ENCODE peak calls at places on chromosome 9, in seven cellular contexts. Z is fibroblast of the aortic adventitia, L is AG09309, V is stomach, G is lower leg skin, B is uterus, O is PC-3. M is an unnamed sample.

GRCh38 chr9:135219676-135220600 is 132.5 kb downstream of the OLFM1 start:
- DNase-seq in O (no peak), B (no peak), V (no peak), Z (no peak), L (no peak), G (no peak), M (peak)

GRCh38 chr9:126682928-126683697 is 69.4 kb downstream of the LMX1B start:
- DNase-seq in G (no peak), B (no peak), L (no peak), Z (no peak), O (no peak), V (no peak), M (no peak)

GRCh38 chr9:136744747-136745146 is 2.0 kb upstream of the LCN10 start:
- DNase-seq in V (no peak), L (no peak), G (no peak), O (no peak), B (no peak), Z (no peak), M (no peak)

GRCh38 chr9:82489579-82489915 is 501.0 kb downstream of the SPATA31D1 start:
- DNase-seq in Z (peak), O (no peak), G (no peak), V (no peak), L (no peak), B (no peak), M (no peak)

GRCh38 chr9:111298831-111299603 is 31.0 kb downstream of the OR2K2 start:
- DNase-seq in Z (peak), V (no peak), L (peak), G (peak), O (peak), B (no peak), M (peak)

GRCh38 chr9:85586684-85587083 is 155.1 kb downstream of the AGTPBP1 start:
- DNase-seq in O (no peak), L (no peak), Z (no peak), V (no peak), B (no peak), G (no peak), M (no peak)

GRCh38 chr9:127912882-127913281 is 4.0 kb downstream of the ST6GALNAC4 start:
- DNase-seq in V (peak), O (peak), G (no peak), L (no peak), Z (no peak), B (no peak), M (peak)

GRCh38 chr9:131366745-131367401 is 27.0 kb upstream of the PRRC2B start:
- DNase-seq in O (peak), L (peak), Z (peak), G (no peak), B (no peak), V (peak), M (peak)

GRCh38 chr9:14866200-14866749 is 44.0 kb downstream of the FREM1 start:
- DNase-seq in O (no peak), V (no peak), L (no peak), B (no peak), G (no peak), Z (no peak), M (no peak)

GRCh38 chr9:84419203-84419602 is 78.6 kb upstream of the SLC28A3 start:
- DNase-seq in O (no peak), L (no peak), V (no peak), G (no peak), B (no peak), Z (no peak), M (no peak)

GRCh38 chr9:94865599-94866456 is 139.3 kb downstream of the AOPEP start:
- DNase-seq in B (peak), L (no peak), O (no peak), G (no peak), V (peak), Z (peak), M (no peak)

GRCh38 chr9:137447722-137448568 is 6.8 kb upstream of the ENTPD8 start:
- DNase-seq in V (no peak), L (no peak), B (peak), O (no peak), G (no peak), Z (no peak), M (peak)

GRCh38 chr9:93268551-93269314 is 84.8 kb downstream of the WNK2 start:
- DNase-seq in L (no peak), V (peak), Z (no peak), G (no peak), O (no peak), B (no peak), M (peak)

GRCh38 chr9:113005777-113006176 is 6.2 kb downstream of the ZNF883 start:
- DNase-seq in O (peak), B (no peak), G (no peak), L (no peak), V (no peak), Z (no peak), M (no peak)

GRCh38 chr9:21412109-21412508 is 3.2 kb downstream of the IFNA8 start:
- DNase-seq in Z (peak), L (no peak), B (no peak), G (no peak), V (no peak), O (no peak), M (no peak)

DNA sequence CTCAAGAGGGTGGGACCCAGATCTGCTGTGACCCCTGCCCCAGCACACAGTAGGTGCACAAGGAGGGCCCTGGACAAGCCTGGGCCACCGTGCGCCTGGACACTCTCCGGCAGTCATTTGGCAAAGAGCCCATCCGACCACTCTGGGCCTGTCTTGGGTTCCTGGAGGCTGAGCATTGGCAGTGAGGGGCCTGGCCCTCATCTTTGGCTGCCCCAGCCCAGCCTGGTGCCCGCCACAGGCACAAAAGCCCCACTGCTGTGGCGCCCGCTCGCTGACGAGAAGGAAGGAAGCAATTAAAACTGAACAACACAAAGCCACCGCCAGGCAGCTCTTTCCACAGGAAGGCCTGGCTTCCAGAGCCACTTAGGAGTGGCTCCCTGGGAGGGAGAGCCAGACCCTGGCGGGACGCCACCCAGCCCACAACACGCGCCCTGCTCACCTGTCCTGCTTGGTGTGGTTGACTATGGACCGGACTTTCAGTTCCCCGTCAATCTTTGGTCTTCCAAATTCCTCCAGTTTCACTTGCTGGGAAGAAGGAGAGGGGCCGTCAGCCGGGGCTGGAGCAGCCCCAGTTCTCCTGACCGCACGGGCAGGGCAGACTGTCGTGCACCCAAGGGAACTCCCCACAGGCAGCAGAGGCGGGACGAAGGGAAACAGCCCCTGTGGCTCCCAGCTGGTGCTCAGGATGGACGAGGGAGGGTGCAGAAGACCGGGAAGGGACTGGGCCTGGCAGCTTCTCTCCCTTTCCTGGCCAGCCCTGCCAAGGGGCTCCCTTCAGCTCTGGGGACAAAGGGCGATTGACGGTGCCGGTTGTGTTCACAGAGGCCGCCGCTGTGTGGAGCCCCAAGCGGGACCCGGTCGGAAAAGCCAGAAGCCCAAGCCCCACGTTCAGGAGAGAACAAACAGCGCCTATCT is 50.9 kb upstream of the SARDH start:
- DNase-seq in O (no peak), Z (no peak), B (peak), V (peak), G (no peak), L (no peak), M (no peak)
- TF ChIP-seq CTCF in O (no peak), Z (no peak), B (no peak), V (no peak), G (no peak), L (no peak), M (no peak)

GRCh38 chr9:7340451-7340850 is 459.1 kb downstream of the DMAC1 start:
- DNase-seq in G (no peak), L (no peak), B (no peak), V (no peak), O (no peak), Z (no peak), M (no peak)

GRCh38 chr9:7342721-7343120 is 456.9 kb downstream of the DMAC1 start:
- DNase-seq in O (no peak), G (no peak), L (no peak), V (no peak), Z (no peak), B (no peak), M (no peak)

GRCh38 chr9:7341571-7341970 is 458.0 kb downstream of the DMAC1 start:
- DNase-seq in Z (no peak), B (no peak), L (no peak), V (no peak), G (no peak), O (no peak), M (no peak)

GRCh38 chr9:7338586-7339281 is 460.8 kb downstream of the DMAC1 start:
- DNase-seq in B (no peak), O (no peak), V (no peak), L (no peak), Z (no peak), G (no peak), M (no peak)

GRCh38 chr9:7342229-7342628 is 457.3 kb downstream of the DMAC1 start:
- DNase-seq in O (no peak), G (no peak), Z (no peak), V (no peak), B (no peak), L (no peak), M (no peak)
- TF ChIP-seq CTCF in O (no peak), G (no peak), Z (no peak), V (no peak), B (no peak), L (peak), M (no peak)

GRCh38 chr9:133505186-133505830 is 19.5 kb downstream of the MYMK start:
- DNase-seq in V (no peak), L (no peak), G (no peak), Z (peak), O (no peak), B (no peak), M (peak)
- TF ChIP-seq CTCF in V (no peak), L (no peak), G (no peak), Z (no peak), O (no peak), B (no peak), M (no peak)

GRCh38 chr9:99822596-99823391 is 1.1 kb downstream of the NR4A3 start:
- DNase-seq in O (peak), L (no peak), Z (peak), V (peak), G (peak), B (peak), M (peak)
- TF ChIP-seq CTCF in O (no peak), L (no peak), Z (peak), V (no peak), G (no peak), B (no peak), M (no peak)

DNA sequence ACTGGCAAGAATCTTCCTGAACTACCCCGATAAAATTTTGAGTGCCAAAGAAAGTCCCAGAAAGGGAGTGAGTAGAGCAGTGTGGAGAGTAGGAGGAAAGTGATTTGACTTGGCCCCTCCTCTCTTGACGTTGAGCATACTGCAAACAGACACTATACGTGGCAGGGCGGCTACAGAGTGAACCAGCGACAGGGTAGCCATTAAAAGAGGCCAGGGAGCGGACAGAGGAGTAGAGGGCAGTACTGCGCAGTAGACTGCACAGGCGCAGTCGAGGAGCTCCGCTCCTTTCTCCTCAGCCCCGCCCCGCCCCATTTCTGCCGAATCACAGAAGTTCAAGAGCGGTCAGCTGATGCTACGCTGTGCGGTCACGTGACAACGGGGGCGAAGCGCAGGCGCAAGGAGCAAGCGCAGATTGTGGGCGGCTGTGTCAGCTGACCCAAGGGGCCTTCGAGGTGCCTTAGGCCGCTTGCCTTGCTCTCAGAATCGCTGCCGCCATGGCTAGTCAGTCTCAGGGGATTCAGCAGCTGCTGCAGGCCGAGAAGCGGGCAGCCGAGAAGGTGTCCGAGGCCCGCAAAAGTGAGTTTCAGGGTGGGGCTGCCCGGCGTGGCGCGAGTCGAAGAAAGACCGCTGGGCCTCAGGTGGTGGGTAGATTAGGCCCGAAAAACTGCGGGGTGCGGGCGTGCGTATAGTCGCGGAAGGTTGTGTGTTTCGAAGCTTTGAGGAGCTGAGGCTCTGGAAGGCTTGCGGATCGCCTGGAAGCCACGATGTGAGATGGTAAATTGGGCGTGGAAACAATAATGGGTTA is at the start of gene ATP6V1G1:
- DNase-seq in B (peak), V (peak), L (peak), G (peak), Z (peak), O (peak), M (peak)
- TF ChIP-seq CTCF in B (peak), V (peak), L (no peak), G (peak), Z (peak), O (no peak), M (no peak)

GRCh38 chr9:87813119-87813463 is 69.6 kb upstream of the SPATA31E1 start:
- DNase-seq in G (no peak), O (no peak), L (no peak), V (no peak), B (no peak), Z (no peak), M (no peak)
- TF ChIP-seq CTCF in G (no peak), O (no peak), L (no peak), V (no peak), B (no peak), Z (no peak), M (no peak)

DNA sequence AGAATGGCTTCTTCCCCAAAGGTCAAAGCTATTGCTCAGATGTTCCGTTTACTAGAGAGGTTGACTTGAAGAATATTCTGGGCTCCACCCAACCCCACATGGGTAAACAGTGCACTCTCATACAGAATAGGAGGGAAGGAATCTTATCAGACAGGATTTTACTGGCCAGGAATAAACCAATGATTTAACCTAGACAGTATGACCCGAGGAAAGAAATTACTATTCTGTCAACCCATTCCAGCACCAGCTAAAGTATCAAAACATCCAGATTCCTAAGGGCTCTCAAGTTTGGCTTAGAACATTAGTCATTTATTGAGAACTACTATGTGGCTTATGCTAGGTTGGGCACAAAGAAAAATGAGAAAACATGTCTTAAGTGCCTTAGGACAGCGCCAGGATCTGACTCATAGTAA is 493.6 kb upstream of the KLF4 start:
- DNase-seq in G (no peak), Z (peak), B (no peak), L (peak), O (peak), V (no peak), M (peak)
- TF ChIP-seq CTCF in G (no peak), Z (no peak), B (no peak), L (no peak), O (no peak), V (no peak), M (no peak)

GRCh38 chr9:33498387-33498786 is 24.7 kb upstream of the NOL6 start:
- DNase-seq in B (no peak), L (no peak), Z (peak), O (peak), G (no peak), V (no peak), M (peak)
- TF ChIP-seq CTCF in B (no peak), L (peak), Z (peak), O (no peak), G (no peak), V (no peak), M (peak)